ENCODE peak calls at places on chromosomes 11 and 22, in five cellular contexts. X is G401; D is ELF-1; Y is CD4-positive, alpha-beta memory T cell; H is cardiac muscle cell. F is an unnamed sample.

GRCh38 chr22:22667966-22668880 is 23.8 kb downstream of the GGTLC2 start:
- DNase-seq in X (no peak), D (no peak), Y (no peak), H (no peak), F (no peak)

GRCh38 chr11:118607401-118608267 is at the start of gene PHLDB1:
- DNase-seq in X (peak; percentile 54), D (peak; percentile 79), Y (peak; percentile 46), H (peak; percentile 82), F (peak; percentile 40)

GRCh38 chr11:1573077-1573846 is 1.2 kb upstream of the DUSP8 start:
- DNase-seq in X (no peak), D (peak; percentile 8), Y (peak; percentile 49), H (no peak), F (no peak)

GRCh38 chr22:19776433-19777031 is 16.0 kb downstream of the TBX1 start:
- DNase-seq in X (no peak), D (no peak), Y (no peak), H (no peak), F (no peak)

GRCh38 chr22:28983190-28983589 is 78.4 kb downstream of the C22orf31 start:
- DNase-seq in X (no peak), D (peak; percentile 55), Y (no peak), H (no peak), F (no peak)

GRCh38 chr11:61007971-61008896 is 36.8 kb downstream of the CD6 start:
- DNase-seq in X (peak; percentile 27), D (peak; percentile 92), Y (no peak), H (no peak), F (no peak)

GRCh38 chr22:17855891-17856290 is 81.6 kb upstream of the BID start:
- DNase-seq in X (no peak), D (no peak), Y (no peak), H (no peak), F (no peak)

GRCh38 chr11:39664023-39664422 is 1795.4 kb downstream of the LRRC4C start:
- DNase-seq in X (no peak), D (no peak), Y (no peak), H (no peak), F (no peak)

GRCh38 chr11:69654660-69655478 is 13.9 kb downstream of the CCND1 start:
- DNase-seq in X (no peak), D (peak; percentile 27), Y (no peak), H (no peak), F (no peak)

GRCh38 chr11:102791271-102792036 is 6.5 kb downstream of the MMP1 start:
- DNase-seq in X (no peak), D (no peak), Y (no peak), H (no peak), F (no peak)

GRCh38 chr11:30724274-30724673 is 138.1 kb upstream of the MPPED2 start:
- DNase-seq in X (no peak), D (no peak), Y (no peak), H (no peak), F (no peak)

GRCh38 chr11:94400839-94401772 is at the start of gene GPR83:
- DNase-seq in X (peak; percentile 78), D (peak; percentile 71), Y (no peak), H (peak; percentile 20), F (no peak)

GRCh38 chr11:34208266-34209135 is 103.1 kb downstream of the NAT10 start:
- DNase-seq in X (no peak), D (no peak), Y (no peak), H (peak; percentile 69), F (no peak)

GRCh38 chr22:33357894-33358440 is 299.8 kb upstream of the SYN3 start:
- DNase-seq in X (no peak), D (no peak), Y (no peak), H (no peak), F (no peak)

GRCh38 chr11:62142921-62143320 is 19.1 kb downstream of the INCENP start:
- DNase-seq in X (peak; percentile 75), D (no peak), Y (no peak), H (no peak), F (no peak)